ENCODE peak calls at places on chromosomes 7 and 10, in four cellular contexts. P is body of pancreas, T is endothelial cell of umbilical vein, I is PC-3. H is an unnamed sample.
A peak's percentile ranks its signal among the peaks of the same experiment; 100 is the strongest.

GRCh38 chr10:1504940-1505339 is 232.4 kb downstream of the ADARB2 start:
- DNase-seq in I (no peak), P (no peak), T (no peak), H (no peak)

GRCh38 chr7:28077616-28078015 is 103.0 kb downstream of the JAZF1 start:
- DNase-seq in T (no peak), I (no peak), P (no peak), H (no peak)

GRCh38 chr7:131244259-131244852 is 83.3 kb upstream of the MKLN1 start:
- DNase-seq in I (peak; percentile 84), P (no peak), T (peak; percentile 73), H (no peak)

GRCh38 chr10:34906021-34906965 is 91.2 kb upstream of the PARD3 start:
- DNase-seq in T (no peak), P (no peak), I (no peak), H (peak; percentile 41)

GRCh38 chr7:129184979-129185670 is 3.3 kb upstream of the SMO start:
- DNase-seq in T (no peak), I (peak; percentile 22), P (no peak), H (no peak)

GRCh38 chr7:17130281-17131059 is 168.0 kb upstream of the AHR start:
- DNase-seq in I (peak; percentile 76), T (peak; percentile 81), P (peak; percentile 25), H (peak; percentile 83)

GRCh38 chr7:149267733-149268132 is 5.7 kb downstream of the ZNF783 start:
- DNase-seq in I (no peak), T (no peak), P (no peak), H (no peak)

GRCh38 chr10:4837551-4837950 is 11.5 kb downstream of the AKR1E2 start:
- DNase-seq in I (no peak), P (no peak), T (no peak), H (no peak)

GRCh38 chr10:49177391-49178355 is 10.5 kb downstream of the TMEM273 start:
- DNase-seq in P (no peak), I (peak; percentile 97), T (peak; percentile 66), H (no peak)

GRCh38 chr7:29806131-29806792 is at the start of gene WIPF3:
- DNase-seq in T (peak; percentile 1), I (peak; percentile 40), P (peak; percentile 69), H (peak; percentile 71)

GRCh38 chr7:119421657-119422056 is 851.3 kb upstream of the KCND2 start:
- DNase-seq in P (no peak), I (no peak), T (no peak), H (no peak)

GRCh38 chr7:8254667-8255066 is 7.3 kb downstream of the ICA1 start:
- DNase-seq in P (peak; percentile 58), T (no peak), I (peak; percentile 13), H (no peak)

DNA sequence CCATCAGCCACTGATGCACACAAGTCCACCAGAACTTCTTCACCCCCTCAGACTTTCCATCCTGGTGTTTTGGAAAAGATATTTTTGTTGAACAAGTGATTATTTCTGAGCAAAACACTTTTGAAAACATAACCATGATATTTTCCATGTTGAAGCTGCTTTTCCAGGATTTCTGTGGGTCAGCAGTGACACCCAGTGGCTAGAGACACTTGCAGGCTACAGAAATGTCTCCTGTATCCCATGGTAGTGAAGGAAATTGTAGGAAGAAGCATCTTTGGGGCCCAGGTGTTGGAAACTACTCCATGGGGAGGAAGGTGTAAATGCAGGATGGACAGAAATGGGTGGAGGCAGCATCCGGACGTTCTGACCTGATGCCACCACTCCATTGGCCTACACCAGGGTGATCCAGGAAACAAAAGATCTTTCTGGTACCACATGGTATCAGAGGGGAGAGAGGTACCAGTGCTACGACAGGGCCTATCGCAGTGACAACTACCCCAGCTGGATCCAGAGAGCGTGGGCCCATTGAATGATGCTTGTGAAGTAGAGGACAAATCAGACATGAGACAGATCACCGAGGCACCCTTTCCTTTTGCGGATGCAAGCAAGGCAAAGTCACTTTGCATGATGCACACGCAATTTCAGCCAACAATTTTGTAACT is 111.7 kb upstream of the COBL start:
- DNase-seq in T (no peak), I (peak; percentile 56), P (no peak), H (peak; percentile 67)
- TF ChIP-seq CTCF in T (no peak), I (peak; percentile 78), P (no peak), H (peak; percentile 79)

GRCh38 chr10:42477170-42477569 is 161.2 kb downstream of the ZNF33B start:
- DNase-seq in I (no peak), P (no peak), T (no peak), H (no peak)

GRCh38 chr10:42479057-42479456 is 159.3 kb downstream of the ZNF33B start:
- DNase-seq in P (no peak), T (no peak), I (no peak), H (no peak)

GRCh38 chr10:42476101-42476500 is 162.3 kb downstream of the ZNF33B start:
- DNase-seq in P (no peak), I (no peak), T (no peak), H (no peak)

GRCh38 chr10:42475168-42476098 is 162.9 kb downstream of the ZNF33B start:
- DNase-seq in P (peak; percentile 29), I (peak; percentile 78), T (peak; percentile 29), H (no peak)
- H3K9me3 ChIP-seq in P (no peaks in the 10 kb centered on the region), I (no peaks in the 10 kb centered on the region), T (no peaks in the 10 kb centered on the region), H (peaks cover 7% of the 10 kb centered on the region)

DNA sequence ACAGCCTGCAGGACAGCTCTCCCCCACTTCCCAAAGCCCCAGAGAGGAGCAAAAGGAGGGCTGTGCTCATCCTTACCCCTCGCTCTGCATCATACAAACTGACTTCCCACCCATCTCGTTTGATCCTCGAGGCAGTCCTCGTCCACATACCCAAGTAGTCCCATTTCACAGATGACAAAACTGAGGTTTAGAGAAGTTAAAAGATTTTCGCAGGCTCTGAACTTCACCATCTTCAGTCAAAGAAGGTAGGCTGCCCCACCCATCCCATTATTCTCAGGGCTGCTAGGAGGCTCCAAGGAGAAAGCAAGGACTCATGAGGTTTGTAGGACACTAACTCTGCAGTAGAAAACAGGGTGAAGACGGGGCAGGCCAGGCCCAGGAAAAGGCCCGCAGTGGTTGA is 147.1 kb downstream of the SLIT1 start:
- DNase-seq in P (no peak), T (no peak), I (no peak), H (no peak)
- H3K4me1 ChIP-seq in P (peaks cover 10% of the 10 kb centered on the region), T (peaks cover 5% of the 10 kb centered on the region), I (peaks cover 8% of the 10 kb centered on the region), H (peaks cover 2% of the 10 kb centered on the region)

GRCh38 chr10:44863344-44864041 is 47.6 kb upstream of the TMEM72 start:
- DNase-seq in I (peak; percentile 19), T (no peak), P (peak; percentile 51), H (peak; percentile 66)
- TF ChIP-seq CTCF in I (peak; percentile 33), T (no peak), P (no peak), H (peak; percentile 73)

GRCh38 chr7:158536871-158537865 is 50.5 kb downstream of the PTPRN2 start:
- DNase-seq in T (no peak), I (no peak), P (no peak), H (no peak)

GRCh38 chr7:158532093-158532627 is 55.5 kb downstream of the PTPRN2 start:
- DNase-seq in T (no peak), P (no peak), I (no peak), H (no peak)

GRCh38 chr7:158534598-158534997 is 53.0 kb downstream of the PTPRN2 start:
- DNase-seq in T (no peak), P (no peak), I (no peak), H (no peak)

GRCh38 chr7:158533386-158534133 is 54.1 kb downstream of the PTPRN2 start:
- DNase-seq in I (no peak), T (no peak), P (no peak), H (no peak)

DNA sequence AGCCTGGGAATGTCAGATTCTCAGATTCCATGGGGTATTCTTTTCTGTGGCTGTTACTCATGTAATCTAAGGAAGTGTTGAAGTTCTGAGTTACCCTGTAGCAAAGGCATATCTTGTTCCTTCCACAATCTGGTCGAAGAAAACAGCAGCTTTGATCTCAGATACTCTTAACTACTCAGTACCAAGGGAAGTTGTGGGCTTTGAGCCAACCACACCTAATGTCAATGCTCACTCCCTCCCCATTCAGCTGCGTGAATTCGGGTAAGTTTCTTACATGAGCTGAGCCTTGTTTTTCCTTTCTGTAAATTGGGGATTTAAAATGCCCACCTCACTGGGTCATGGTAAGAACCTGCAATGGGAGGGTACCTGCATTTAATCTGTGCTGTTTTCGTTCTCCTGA is 52.5 kb downstream of the PTPRN2 start:
- DNase-seq in I (no peak), P (peak; percentile 68), T (no peak), H (no peak)
- H3K9me3 ChIP-seq in I (no peaks in the 10 kb centered on the region), P (no peaks in the 10 kb centered on the region), T (peaks cover 2% of the 10 kb centered on the region), H (no peaks in the 10 kb centered on the region)

GRCh38 chr7:152871005-152871677 is 111.6 kb downstream of the ACTR3B start:
- DNase-seq in T (no peak), I (no peak), P (no peak), H (no peak)

GRCh38 chr7:152871678-152872060 is 112.1 kb downstream of the ACTR3B start:
- DNase-seq in T (no peak), I (no peak), P (no peak), H (no peak)

GRCh38 chr7:152869041-152869676 is 109.6 kb downstream of the ACTR3B start:
- DNase-seq in T (no peak), I (no peak), P (no peak), H (no peak)

GRCh38 chr7:152869677-152870051 is 110.1 kb downstream of the ACTR3B start:
- DNase-seq in I (no peak), P (no peak), T (no peak), H (peak; percentile 19)

DNA sequence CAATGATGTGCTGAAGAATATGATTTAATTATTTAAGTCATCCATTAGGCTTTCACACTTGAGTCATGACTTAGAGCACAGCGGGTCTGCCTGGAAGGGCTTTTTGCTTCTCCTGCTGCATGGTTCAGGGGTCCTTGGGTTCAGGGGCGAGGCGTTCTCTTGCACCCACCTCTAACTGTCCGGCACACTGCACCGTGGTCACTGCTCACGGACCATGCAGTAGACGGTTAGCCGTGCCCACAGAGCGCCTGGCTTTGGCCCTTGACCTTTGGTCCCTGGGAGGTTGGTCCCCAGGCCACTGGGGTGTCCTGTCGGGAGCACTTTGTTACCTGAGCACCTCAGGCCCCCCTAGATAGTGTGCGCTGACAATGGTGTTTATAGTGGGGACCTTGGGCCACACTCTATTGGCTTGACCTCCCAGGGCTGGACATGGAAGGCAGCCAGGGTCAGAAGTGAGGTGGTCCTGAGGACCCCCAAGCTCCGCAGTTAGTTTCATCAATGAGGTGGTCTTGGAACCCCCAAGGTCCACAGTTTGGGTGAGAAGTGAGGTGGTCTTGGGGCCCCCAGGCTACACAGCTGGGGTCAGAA is 110.6 kb downstream of the ACTR3B start:
- DNase-seq in T (no peak), I (no peak), P (no peak), H (peak; percentile 14)
- H3K4me1 ChIP-seq in T (no peaks in the 10 kb centered on the region), I (no peaks in the 10 kb centered on the region), P (no peaks in the 10 kb centered on the region), H (no peaks in the 10 kb centered on the region)

DNA sequence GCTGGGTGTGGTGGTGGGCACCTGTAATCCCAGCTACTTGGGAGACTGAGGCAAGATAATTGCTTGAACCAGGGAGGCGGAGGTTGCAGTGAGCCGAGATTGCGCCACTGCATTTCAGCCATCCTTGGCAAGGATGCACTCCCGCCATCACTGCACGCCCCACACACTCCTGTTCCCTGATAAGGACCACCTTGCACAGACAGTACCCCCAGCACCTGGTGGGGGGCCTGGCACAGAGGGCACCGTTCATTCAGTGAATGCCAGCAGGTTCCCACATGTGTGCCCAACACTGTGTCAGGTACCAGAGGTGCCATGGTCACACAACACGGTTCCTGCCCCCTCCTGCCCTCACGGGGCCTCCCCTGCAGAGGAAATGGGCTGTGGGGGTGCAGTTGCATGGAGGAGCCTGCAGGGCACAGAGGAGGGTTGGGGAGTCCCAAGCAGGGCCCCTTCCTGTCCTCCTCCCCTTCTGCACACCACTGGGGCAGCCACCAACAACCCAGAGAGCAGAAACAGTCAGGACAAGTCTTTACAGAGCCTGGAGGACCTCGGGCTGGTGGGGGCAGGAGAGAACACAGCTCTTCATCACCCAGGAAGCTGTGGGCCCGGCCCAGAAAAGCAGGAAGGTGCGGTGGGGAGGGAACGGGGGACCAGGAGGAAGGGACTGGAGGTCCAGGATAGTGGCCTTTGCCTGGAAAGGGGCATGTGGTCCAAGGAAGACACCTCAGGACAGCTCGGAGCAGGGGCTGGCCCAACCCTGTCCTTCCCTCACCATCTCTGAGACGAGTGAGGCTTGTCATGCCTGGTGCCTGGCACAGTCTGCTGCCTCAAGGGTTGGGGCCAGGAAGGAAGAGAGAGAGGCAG is 7.1 kb downstream of the CRYGN start:
- DNase-seq in I (no peak), T (no peak), P (no peak), H (no peak)
- TF ChIP-seq CTCF in I (no peak), T (no peak), P (no peak), H (no peak)

H was measured in Caco-2.